ENCODE peak calls at places on chromosomes 7 and 10, in four cellular contexts. One of them, this sample, is unnamed.

GRCh38 chr10:34121125-34121973 is 693.7 kb downstream of the PARD3 start:
- DNase-seq in activated B cell treated with CpG ODN at 0.5 μM for 24 hours: no peak
- DNase-seq in NCI-H774: no peak
- DNase-seq in cardiac muscle cell: no peak
- DNase-seq in this sample: no peak

GRCh38 chr7:154412105-154412504 is 359.9 kb downstream of the DPP6 start:
- DNase-seq in activated B cell treated with CpG ODN at 0.5 μM for 24 hours: no peak
- DNase-seq in NCI-H774: no peak
- DNase-seq in cardiac muscle cell: no peak
- DNase-seq in this sample: no peak

GRCh38 chr10:104139221-104139620 is 17.2 kb downstream of the SFR1 start:
- DNase-seq in NCI-H774: no peak
- DNase-seq in activated B cell treated with CpG ODN at 0.5 μM for 24 hours: no peak
- DNase-seq in cardiac muscle cell: no peak
- DNase-seq in this sample: no peak

GRCh38 chr7:98565114-98565513 is 52.0 kb upstream of the NPTX2 start:
- DNase-seq in activated B cell treated with CpG ODN at 0.5 μM for 24 hours: no peak
- DNase-seq in NCI-H774: no peak
- DNase-seq in cardiac muscle cell: no peak
- DNase-seq in this sample: no peak

GRCh38 chr7:99005776-99006175 is 127.4 kb downstream of the TRRAP start:
- DNase-seq in NCI-H774: no peak
- DNase-seq in activated B cell treated with CpG ODN at 0.5 μM for 24 hours: no peak
- DNase-seq in cardiac muscle cell: no peak
- DNase-seq in this sample: no peak

GRCh38 chr7:87212478-87212877 is 7.1 kb downstream of the TMEM243 start:
- DNase-seq in activated B cell treated with CpG ODN at 0.5 μM for 24 hours: no peak
- DNase-seq in cardiac muscle cell: no peak
- DNase-seq in NCI-H774: no peak
- DNase-seq in this sample: no peak

GRCh38 chr10:119502214-119502613 is 40.3 kb downstream of the RGS10 start:
- DNase-seq in cardiac muscle cell: no peak
- DNase-seq in NCI-H774: no peak
- DNase-seq in activated B cell treated with CpG ODN at 0.5 μM for 24 hours: no peak
- DNase-seq in this sample: no peak

GRCh38 chr10:25226775-25227682 is 52.2 kb downstream of the GPR158 start:
- DNase-seq in NCI-H774: peak
- DNase-seq in cardiac muscle cell: peak
- DNase-seq in activated B cell treated with CpG ODN at 0.5 μM for 24 hours: no peak
- DNase-seq in this sample: peak

GRCh38 chr10:5611899-5612680 is 54.3 kb downstream of the ASB13 start:
- DNase-seq in activated B cell treated with CpG ODN at 0.5 μM for 24 hours: no peak
- DNase-seq in cardiac muscle cell: no peak
- DNase-seq in NCI-H774: peak
- DNase-seq in this sample: no peak

GRCh38 chr10:7605565-7606295 is 61.0 kb downstream of the ITIH5 start:
- DNase-seq in cardiac muscle cell: no peak
- DNase-seq in activated B cell treated with CpG ODN at 0.5 μM for 24 hours: no peak
- DNase-seq in NCI-H774: no peak
- DNase-seq in this sample: no peak

GRCh38 chr10:80444646-80445319 is 9.3 kb upstream of the TSPAN14 start:
- DNase-seq in activated B cell treated with CpG ODN at 0.5 μM for 24 hours: no peak
- DNase-seq in NCI-H774: no peak
- DNase-seq in cardiac muscle cell: peak
- DNase-seq in this sample: peak

GRCh38 chr10:3945026-3945425 is 160.0 kb upstream of the KLF6 start:
- DNase-seq in activated B cell treated with CpG ODN at 0.5 μM for 24 hours: no peak
- DNase-seq in NCI-H774: no peak
- DNase-seq in cardiac muscle cell: no peak
- DNase-seq in this sample: no peak

GRCh38 chr7:8433477-8434289 is at the start of gene NXPH1:
- DNase-seq in cardiac muscle cell: peak
- DNase-seq in activated B cell treated with CpG ODN at 0.5 μM for 24 hours: no peak
- DNase-seq in NCI-H774: peak
- DNase-seq in this sample: no peak

GRCh38 chr7:91556956-91557650 is 292.9 kb downstream of the FZD1 start:
- DNase-seq in activated B cell treated with CpG ODN at 0.5 μM for 24 hours: no peak
- DNase-seq in NCI-H774: no peak
- DNase-seq in cardiac muscle cell: no peak
- DNase-seq in this sample: no peak

GRCh38 chr7:1466524-1467271 is 7.4 kb upstream of the MICALL2 start:
- DNase-seq in cardiac muscle cell: peak
- DNase-seq in activated B cell treated with CpG ODN at 0.5 μM for 24 hours: no peak
- DNase-seq in NCI-H774: no peak
- DNase-seq in this sample: peak

GRCh38 chr10:123621492-123621891 is 44.7 kb upstream of the GPR26 start:
- DNase-seq in NCI-H774: no peak
- DNase-seq in cardiac muscle cell: no peak
- DNase-seq in activated B cell treated with CpG ODN at 0.5 μM for 24 hours: no peak
- DNase-seq in this sample: no peak

GRCh38 chr7:28062197-28062988 is 118.2 kb downstream of the JAZF1 start:
- DNase-seq in activated B cell treated with CpG ODN at 0.5 μM for 24 hours: peak
- DNase-seq in cardiac muscle cell: peak
- DNase-seq in NCI-H774: peak
- DNase-seq in this sample: peak

GRCh38 chr7:11706666-11707605 is 125.1 kb downstream of the THSD7A start:
- DNase-seq in cardiac muscle cell: no peak
- DNase-seq in NCI-H774: no peak
- DNase-seq in activated B cell treated with CpG ODN at 0.5 μM for 24 hours: no peak
- DNase-seq in this sample: peak

GRCh38 chr7:71626206-71626605 is 494.3 kb downstream of the GALNT17 start:
- DNase-seq in NCI-H774: no peak
- DNase-seq in cardiac muscle cell: no peak
- DNase-seq in activated B cell treated with CpG ODN at 0.5 μM for 24 hours: no peak
- DNase-seq in this sample: no peak

GRCh38 chr7:29405891-29406290 is 157.7 kb upstream of the PRR15 start:
- DNase-seq in NCI-H774: no peak
- DNase-seq in cardiac muscle cell: no peak
- DNase-seq in activated B cell treated with CpG ODN at 0.5 μM for 24 hours: no peak
- DNase-seq in this sample: no peak

GRCh38 chr10:22656056-22656455 is 58.3 kb downstream of the PIP4K2A start:
- DNase-seq in NCI-H774: no peak
- DNase-seq in activated B cell treated with CpG ODN at 0.5 μM for 24 hours: no peak
- DNase-seq in cardiac muscle cell: no peak
- DNase-seq in this sample: no peak

GRCh38 chr7:106521541-106521940 is 139.4 kb downstream of the CCDC71L start:
- DNase-seq in cardiac muscle cell: no peak
- DNase-seq in activated B cell treated with CpG ODN at 0.5 μM for 24 hours: no peak
- DNase-seq in NCI-H774: no peak
- DNase-seq in this sample: no peak

GRCh38 chr7:123811056-123811455 is 33.9 kb upstream of the HYAL4 start:
- DNase-seq in activated B cell treated with CpG ODN at 0.5 μM for 24 hours: no peak
- DNase-seq in cardiac muscle cell: no peak
- DNase-seq in NCI-H774: no peak
- DNase-seq in this sample: no peak

GRCh38 chr7:153835104-153835503 is 217.1 kb upstream of the DPP6 start:
- DNase-seq in NCI-H774: no peak
- DNase-seq in activated B cell treated with CpG ODN at 0.5 μM for 24 hours: no peak
- DNase-seq in cardiac muscle cell: no peak
- DNase-seq in this sample: no peak

GRCh38 chr7:5591547-5591899 is 167.9 kb upstream of the TNRC18 start:
- DNase-seq in cardiac muscle cell: peak
- DNase-seq in activated B cell treated with CpG ODN at 0.5 μM for 24 hours: no peak
- DNase-seq in NCI-H774: no peak
- DNase-seq in this sample: no peak

GRCh38 chr10:130836344-130836743 is 475.2 kb downstream of the TCERG1L start:
- DNase-seq in activated B cell treated with CpG ODN at 0.5 μM for 24 hours: no peak
- DNase-seq in cardiac muscle cell: no peak
- DNase-seq in NCI-H774: no peak
- DNase-seq in this sample: no peak

GRCh38 chr10:101867931-101868330 is 24.3 kb upstream of the KCNIP2 start:
- DNase-seq in NCI-H774: no peak
- DNase-seq in cardiac muscle cell: no peak
- DNase-seq in activated B cell treated with CpG ODN at 0.5 μM for 24 hours: no peak
- DNase-seq in this sample: no peak

GRCh38 chr10:33802566-33802965 is 468.1 kb upstream of the NRP1 start:
- DNase-seq in NCI-H774: no peak
- DNase-seq in activated B cell treated with CpG ODN at 0.5 μM for 24 hours: no peak
- DNase-seq in cardiac muscle cell: no peak
- DNase-seq in this sample: no peak

GRCh38 chr7:126768836-126769235 is 483.9 kb downstream of the GRM8 start:
- DNase-seq in activated B cell treated with CpG ODN at 0.5 μM for 24 hours: no peak
- DNase-seq in cardiac muscle cell: no peak
- DNase-seq in NCI-H774: no peak
- DNase-seq in this sample: no peak

GRCh38 chr10:116162851-116163250 is 110.2 kb downstream of the GFRA1 start:
- DNase-seq in NCI-H774: no peak
- DNase-seq in cardiac muscle cell: no peak
- DNase-seq in activated B cell treated with CpG ODN at 0.5 μM for 24 hours: no peak
- DNase-seq in this sample: no peak

GRCh38 chr10:3526721-3527120 is 258.3 kb downstream of the KLF6 start:
- DNase-seq in cardiac muscle cell: no peak
- DNase-seq in activated B cell treated with CpG ODN at 0.5 μM for 24 hours: no peak
- DNase-seq in NCI-H774: no peak
- DNase-seq in this sample: no peak

This sample was measured in lung.